ENCODE peak calls at places on chromosomes 12 and 14, in four cellular contexts. One of them, this sample, is unnamed.
A peak's percentile ranks its signal among the peaks of the same experiment; 100 is the strongest.

GRCh38 chr12:75611041-75611440 is 99.6 kb upstream of the KRR1 start:
- DNase-seq in cardiac muscle cell: no peak
- DNase-seq in PC-3: no peak
- DNase-seq in aorta: no peak
- DNase-seq in this sample: no peak

GRCh38 chr12:92065664-92066063 is 80.0 kb downstream of the BTG1 start:
- DNase-seq in cardiac muscle cell: no peak
- DNase-seq in aorta: no peak
- DNase-seq in PC-3: no peak
- DNase-seq in this sample: no peak

GRCh38 chr14:93094121-93094918 is 21.4 kb downstream of the ITPK1 start:
- DNase-seq in cardiac muscle cell: no peak
- DNase-seq in PC-3: no peak
- DNase-seq in aorta: no peak
- DNase-seq in this sample: no peak

GRCh38 chr14:98444077-98444476 is 827.9 kb downstream of the BCL11B start:
- DNase-seq in PC-3: no peak
- DNase-seq in cardiac muscle cell: no peak
- DNase-seq in aorta: no peak
- DNase-seq in this sample: no peak

GRCh38 chr12:26798013-26798412 is 35.0 kb downstream of the ITPR2 start:
- DNase-seq in cardiac muscle cell: no peak
- DNase-seq in PC-3: no peak
- DNase-seq in aorta: no peak
- DNase-seq in this sample: no peak

GRCh38 chr14:100708349-100709217 is 18.1 kb upstream of the DLK1 start:
- DNase-seq in aorta: no peak
- DNase-seq in PC-3: peak; percentile 84
- DNase-seq in cardiac muscle cell: peak; percentile 66
- DNase-seq in this sample: peak; percentile 87

GRCh38 chr14:57122129-57122528 is 146.6 kb downstream of the EXOC5 start:
- DNase-seq in cardiac muscle cell: no peak
- DNase-seq in PC-3: no peak
- DNase-seq in aorta: no peak
- DNase-seq in this sample: no peak

GRCh38 chr12:843609-844008 is 91.2 kb downstream of the WNK1 start:
- DNase-seq in PC-3: peak; percentile 84
- DNase-seq in cardiac muscle cell: no peak
- DNase-seq in aorta: no peak
- DNase-seq in this sample: no peak

GRCh38 chr14:63952053-63952932 is 99.5 kb downstream of the SYNE2 start:
- DNase-seq in cardiac muscle cell: no peak
- DNase-seq in PC-3: no peak
- DNase-seq in aorta: no peak
- DNase-seq in this sample: no peak

GRCh38 chr14:58078471-58078870 is 73.5 kb downstream of the ARMH4 start:
- DNase-seq in aorta: no peak
- DNase-seq in PC-3: no peak
- DNase-seq in cardiac muscle cell: no peak
- DNase-seq in this sample: no peak

GRCh38 chr12:75933136-75933535 is 98.4 kb downstream of the PHLDA1 start:
- DNase-seq in PC-3: peak; percentile 42
- DNase-seq in cardiac muscle cell: no peak
- DNase-seq in aorta: no peak
- DNase-seq in this sample: no peak

GRCh38 chr14:79705126-79705894 is 506.0 kb downstream of the DIO2 start:
- DNase-seq in aorta: no peak
- DNase-seq in PC-3: no peak
- DNase-seq in cardiac muscle cell: peak; percentile 25
- DNase-seq in this sample: no peak

GRCh38 chr12:10362828-10363664 is 26.8 kb downstream of the KLRK1 start:
- DNase-seq in aorta: no peak
- DNase-seq in PC-3: no peak
- DNase-seq in cardiac muscle cell: no peak
- DNase-seq in this sample: no peak

GRCh38 chr12:113591480-113591971 is 119.9 kb upstream of the LHX5 start:
- DNase-seq in PC-3: peak; percentile 64
- DNase-seq in aorta: no peak
- DNase-seq in cardiac muscle cell: peak; percentile 56
- DNase-seq in this sample: peak; percentile 80

GRCh38 chr12:111767362-111768158 is 827 bp downstream of the ALDH2 start:
- DNase-seq in cardiac muscle cell: peak; percentile 34
- DNase-seq in aorta: peak; percentile 79
- DNase-seq in PC-3: no peak
- DNase-seq in this sample: no peak

GRCh38 chr14:56116128-56116900 is 1.9 kb upstream of the PELI2 start:
- DNase-seq in aorta: no peak
- DNase-seq in PC-3: no peak
- DNase-seq in cardiac muscle cell: no peak
- DNase-seq in this sample: no peak

GRCh38 chr12:19273482-19274330 is 144.2 kb downstream of the PLEKHA5 start:
- DNase-seq in cardiac muscle cell: no peak
- DNase-seq in aorta: peak; percentile 86
- DNase-seq in PC-3: peak; percentile 94
- DNase-seq in this sample: no peak

GRCh38 chr14:87014854-87015253 is 978.1 kb downstream of the GALC start:
- DNase-seq in cardiac muscle cell: no peak
- DNase-seq in aorta: no peak
- DNase-seq in PC-3: no peak
- DNase-seq in this sample: no peak

GRCh38 chr12:119868992-119869391 is 8.1 kb downstream of the CIT start:
- DNase-seq in PC-3: no peak
- DNase-seq in aorta: no peak
- DNase-seq in cardiac muscle cell: no peak
- DNase-seq in this sample: no peak

GRCh38 chr12:25859976-25860375 is 98.5 kb upstream of the RASSF8 start:
- DNase-seq in PC-3: no peak
- DNase-seq in cardiac muscle cell: no peak
- DNase-seq in aorta: no peak
- DNase-seq in this sample: no peak

GRCh38 chr14:92748259-92749016 is at the start of gene LGMN:
- DNase-seq in aorta: peak; percentile 98
- DNase-seq in PC-3: peak; percentile 92
- DNase-seq in cardiac muscle cell: peak; percentile 98
- DNase-seq in this sample: peak; percentile 98

GRCh38 chr14:94111276-94112095 is 950 bp downstream of the IFI27 start:
- DNase-seq in PC-3: no peak
- DNase-seq in aorta: no peak
- DNase-seq in cardiac muscle cell: no peak
- DNase-seq in this sample: no peak

GRCh38 chr12:10220398-10221077 is 7.9 kb downstream of the GABARAPL1 start:
- DNase-seq in PC-3: peak; percentile 18
- DNase-seq in aorta: peak; percentile 83
- DNase-seq in cardiac muscle cell: no peak
- DNase-seq in this sample: no peak

GRCh38 chr14:106129274-106129673 is 602.9 kb downstream of the TMEM121 start:
- DNase-seq in cardiac muscle cell: no peak
- DNase-seq in aorta: no peak
- DNase-seq in PC-3: no peak
- DNase-seq in this sample: no peak

GRCh38 chr14:88791629-88792571 is 853 bp downstream of the EML5 start:
- DNase-seq in aorta: no peak
- DNase-seq in PC-3: no peak
- DNase-seq in cardiac muscle cell: peak; percentile 8
- DNase-seq in this sample: peak; percentile 73

DNA sequence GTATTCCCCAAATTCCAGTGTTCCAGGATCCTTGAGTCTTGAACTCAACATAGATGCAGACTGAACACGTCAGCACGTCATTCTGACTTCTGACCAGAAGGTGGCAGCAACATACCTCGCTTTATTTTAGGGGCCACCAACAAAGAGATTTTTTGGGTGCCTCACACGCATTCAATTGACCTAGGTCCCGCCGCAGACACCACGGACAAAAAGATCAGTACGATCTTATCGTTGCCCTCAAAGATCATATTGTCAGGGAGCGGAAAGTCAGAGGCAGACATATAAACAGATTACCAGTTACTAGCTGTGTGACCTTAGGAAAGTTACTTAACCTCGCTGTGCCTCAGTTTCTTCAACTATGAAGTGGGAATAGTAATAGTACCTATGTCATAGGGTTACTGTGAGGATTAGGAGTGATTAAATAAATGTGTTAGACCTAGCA is 6.5 kb upstream of the PRPH start:
- DNase-seq in aorta: peak; percentile 68
- DNase-seq in cardiac muscle cell: peak; percentile 62
- DNase-seq in PC-3: peak; percentile 74
- DNase-seq in this sample: peak; percentile 29
- H3K27me3 ChIP-seq in aorta: no peaks in the 10 kb centered on the region
- H3K27me3 ChIP-seq in cardiac muscle cell: peaks cover 48% of the 10 kb centered on the region
- H3K27me3 ChIP-seq in PC-3: no peaks in the 10 kb centered on the region
- H3K27me3 ChIP-seq in this sample: peaks cover 12% of the 10 kb centered on the region

DNA sequence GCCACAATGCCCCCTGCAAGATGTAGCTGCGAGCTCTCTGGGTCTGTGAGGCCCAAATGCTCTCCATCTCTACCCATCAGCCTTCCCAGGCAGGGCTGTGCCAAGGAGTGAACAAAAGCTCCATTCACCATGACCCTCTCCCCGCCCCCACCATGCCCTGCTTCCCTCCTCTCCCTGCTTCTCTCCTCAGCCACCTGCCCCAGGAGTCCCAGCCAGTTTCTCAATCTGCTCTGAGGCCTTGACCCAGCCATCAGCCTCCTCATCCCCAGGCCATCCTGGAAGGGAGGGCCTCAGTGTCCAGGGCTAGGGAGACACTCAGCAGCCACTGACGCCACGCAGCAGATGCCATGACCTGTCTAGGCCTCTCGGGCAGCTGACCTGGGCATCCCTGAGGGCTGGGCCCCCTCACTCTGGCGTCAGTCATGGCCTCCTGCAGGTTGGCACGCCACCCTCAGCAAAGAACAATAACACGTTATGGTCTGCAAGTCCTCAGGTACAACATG is 8.5 kb upstream of the KRT5 start:
- DNase-seq in PC-3: no peak
- DNase-seq in aorta: no peak
- DNase-seq in cardiac muscle cell: no peak
- DNase-seq in this sample: no peak
- H3K27me3 ChIP-seq in PC-3: no peaks in the 10 kb centered on the region
- H3K27me3 ChIP-seq in aorta: no peaks in the 10 kb centered on the region
- H3K27me3 ChIP-seq in cardiac muscle cell: no peaks in the 10 kb centered on the region
- H3K27me3 ChIP-seq in this sample: no peaks in the 10 kb centered on the region

DNA sequence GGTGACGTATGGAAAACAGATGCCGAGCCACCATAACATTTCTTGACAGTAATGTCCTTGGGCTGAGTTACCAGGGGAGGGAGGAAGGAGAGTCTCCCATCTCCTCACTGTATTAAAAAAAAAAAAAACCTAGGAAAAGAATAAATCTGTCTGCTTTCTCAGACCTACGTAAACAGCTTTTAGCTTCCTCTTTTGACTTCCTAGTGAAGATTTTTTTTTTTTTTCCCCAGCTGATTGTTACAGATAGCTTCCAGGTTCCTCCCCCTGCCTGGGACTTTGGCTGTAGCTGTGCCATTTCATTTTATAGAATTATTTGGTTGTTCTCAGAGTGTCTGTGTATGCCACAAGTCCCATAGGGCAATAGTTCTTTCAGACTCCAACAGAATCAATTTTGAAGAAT is 23.0 kb upstream of the GNS start:
- DNase-seq in cardiac muscle cell: no peak
- DNase-seq in PC-3: no peak
- DNase-seq in aorta: no peak
- DNase-seq in this sample: no peak
- H3K27me3 ChIP-seq in cardiac muscle cell: peaks cover 81% of the 10 kb centered on the region
- H3K27me3 ChIP-seq in PC-3: no peaks in the 10 kb centered on the region
- H3K27me3 ChIP-seq in aorta: no peaks in the 10 kb centered on the region
- H3K27me3 ChIP-seq in this sample: no peaks in the 10 kb centered on the region

GRCh38 chr14:50865677-50866076 is 6.2 kb upstream of the ABHD12B start:
- DNase-seq in PC-3: no peak
- DNase-seq in aorta: no peak
- DNase-seq in cardiac muscle cell: no peak
- DNase-seq in this sample: no peak
- H3K27me3 ChIP-seq in PC-3: no peaks in the 10 kb centered on the region
- H3K27me3 ChIP-seq in aorta: no peaks in the 10 kb centered on the region
- H3K27me3 ChIP-seq in cardiac muscle cell: peaks cover 11% of the 10 kb centered on the region
- H3K27me3 ChIP-seq in this sample: no peaks in the 10 kb centered on the region

This sample was measured in upper lobe of right lung.